ENCODE peak calls at places on chromosomes 5 and 9, in six cellular contexts. E is fibroblast of lung, C is HFFc6, M is germinal center, L is H4, O is Calu3. D is an unnamed sample.

GRCh38 chr5:141084487-141084989 is 9.9 kb upstream of the PCDHB2 start:
- DNase-seq in E (peak), C (peak), M (no peak), L (peak), O (no peak), D (no peak)

GRCh38 chr5:135834639-135835529 is at the start of gene SLC25A48:
- DNase-seq in E (peak), C (no peak), M (peak), L (peak), O (peak), D (no peak)

GRCh38 chr5:36733183-36733582 is 126.8 kb downstream of the SLC1A3 start:
- DNase-seq in E (no peak), C (no peak), M (no peak), L (no peak), O (no peak), D (no peak)

GRCh38 chr9:72995131-72996024 is 42.5 kb upstream of the ALDH1A1 start:
- DNase-seq in E (no peak), C (no peak), M (no peak), L (no peak), O (no peak), D (no peak)

GRCh38 chr9:79774356-79774755 is 202.6 kb downstream of the TLE4 start:
- DNase-seq in E (peak), C (no peak), M (no peak), L (no peak), O (no peak), D (no peak)

GRCh38 chr5:61394078-61394701 is 62.1 kb downstream of the ZSWIM6 start:
- DNase-seq in E (peak), C (no peak), M (no peak), L (no peak), O (no peak), D (no peak)

GRCh38 chr9:105994970-105995369 is 300.6 kb downstream of the TMEM38B start:
- DNase-seq in E (peak), C (no peak), M (no peak), L (peak), O (no peak), D (no peak)

GRCh38 chr5:32369032-32369431 is 56.3 kb upstream of the MTMR12 start:
- DNase-seq in E (no peak), C (no peak), M (no peak), L (no peak), O (no peak), D (no peak)

GRCh38 chr9:20683351-20684034 is 566 bp upstream of the FOCAD start:
- DNase-seq in E (peak), C (peak), M (peak), L (peak), O (no peak), D (no peak)

GRCh38 chr9:38257626-38258215 is 134.8 kb upstream of the ALDH1B1 start:
- DNase-seq in E (no peak), C (no peak), M (no peak), L (no peak), O (no peak), D (no peak)

GRCh38 chr9:76803762-76804161 is 39.5 kb downstream of the PCA3 start:
- DNase-seq in E (no peak), C (no peak), M (no peak), L (no peak), O (no peak), D (no peak)

GRCh38 chr9:94110821-94111252 is 26.6 kb downstream of the PTPDC1 start:
- DNase-seq in E (peak), C (peak), M (no peak), L (no peak), O (no peak), D (no peak)